ENCODE peak calls at places on chromosomes 3 and 15, in five cellular contexts. One of them, this sample, is unnamed.

GRCh38 chr15:33031324-33031736 is 163.2 kb downstream of the FMN1 start:
- DNase-seq in sigmoid colon: no peak
- DNase-seq in GM23338: no peak
- DNase-seq in choroid plexus epithelial cell: peak
- DNase-seq in Karpas-422: no peak
- DNase-seq in this sample: no peak

GRCh38 chr3:169811606-169812123 is 1.0 kb upstream of the LRRIQ4 start:
- DNase-seq in sigmoid colon: no peak
- DNase-seq in GM23338: no peak
- DNase-seq in choroid plexus epithelial cell: peak
- DNase-seq in Karpas-422: peak
- DNase-seq in this sample: no peak

GRCh38 chr3:15557511-15557946 is 36.0 kb upstream of the COLQ start:
- DNase-seq in sigmoid colon: no peak
- DNase-seq in GM23338: peak
- DNase-seq in choroid plexus epithelial cell: peak
- DNase-seq in Karpas-422: peak
- DNase-seq in this sample: peak

GRCh38 chr3:106018929-106019328 is 150.1 kb upstream of the CBLB start:
- DNase-seq in sigmoid colon: no peak
- DNase-seq in GM23338: no peak
- DNase-seq in choroid plexus epithelial cell: no peak
- DNase-seq in Karpas-422: no peak
- DNase-seq in this sample: no peak

GRCh38 chr3:192570757-192571156 is 156.6 kb downstream of the FGF12 start:
- DNase-seq in sigmoid colon: no peak
- DNase-seq in GM23338: no peak
- DNase-seq in choroid plexus epithelial cell: peak
- DNase-seq in Karpas-422: no peak
- DNase-seq in this sample: no peak

GRCh38 chr3:147423601-147424324 is 14.6 kb downstream of the ZIC1 start:
- DNase-seq in sigmoid colon: no peak
- DNase-seq in GM23338: peak
- DNase-seq in choroid plexus epithelial cell: peak
- DNase-seq in Karpas-422: no peak
- DNase-seq in this sample: no peak

GRCh38 chr3:67109651-67110204 is 111.6 kb downstream of the KBTBD8 start:
- DNase-seq in sigmoid colon: peak
- DNase-seq in GM23338: peak
- DNase-seq in choroid plexus epithelial cell: peak
- DNase-seq in Karpas-422: peak
- DNase-seq in this sample: no peak

GRCh38 chr3:87576752-87577151 is 300.4 kb upstream of the POU1F1 start:
- DNase-seq in sigmoid colon: no peak
- DNase-seq in GM23338: no peak
- DNase-seq in choroid plexus epithelial cell: no peak
- DNase-seq in Karpas-422: no peak
- DNase-seq in this sample: no peak

GRCh38 chr3:12885585-12885934 is 44.2 kb upstream of the RPL32 start:
- DNase-seq in sigmoid colon: no peak
- DNase-seq in GM23338: no peak
- DNase-seq in choroid plexus epithelial cell: peak
- DNase-seq in Karpas-422: no peak
- DNase-seq in this sample: no peak

GRCh38 chr3:138081371-138082084 is 33.9 kb downstream of the DZIP1L start:
- DNase-seq in sigmoid colon: no peak
- DNase-seq in GM23338: no peak
- DNase-seq in choroid plexus epithelial cell: peak
- DNase-seq in Karpas-422: no peak
- DNase-seq in this sample: no peak

GRCh38 chr15:58865420-58865880 is 68.0 kb downstream of the SLTM start:
- DNase-seq in sigmoid colon: no peak
- DNase-seq in GM23338: peak
- DNase-seq in choroid plexus epithelial cell: no peak
- DNase-seq in Karpas-422: no peak
- DNase-seq in this sample: no peak

GRCh38 chr3:73493543-73494314 is 131.0 kb downstream of the PDZRN3 start:
- DNase-seq in sigmoid colon: no peak
- DNase-seq in GM23338: no peak
- DNase-seq in choroid plexus epithelial cell: peak
- DNase-seq in Karpas-422: no peak
- DNase-seq in this sample: no peak

GRCh38 chr15:50012790-50013189 is 106.2 kb downstream of the ATP8B4 start:
- DNase-seq in sigmoid colon: no peak
- DNase-seq in GM23338: no peak
- DNase-seq in choroid plexus epithelial cell: no peak
- DNase-seq in Karpas-422: no peak
- DNase-seq in this sample: no peak

GRCh38 chr15:34039506-34040123 is 611 bp upstream of the AVEN start:
- DNase-seq in sigmoid colon: no peak
- DNase-seq in GM23338: no peak
- DNase-seq in choroid plexus epithelial cell: peak
- DNase-seq in Karpas-422: peak
- DNase-seq in this sample: no peak

GRCh38 chr15:101578443-101578894 is 73.7 kb downstream of the TM2D3 start:
- DNase-seq in sigmoid colon: no peak
- DNase-seq in GM23338: peak
- DNase-seq in choroid plexus epithelial cell: peak
- DNase-seq in Karpas-422: peak
- DNase-seq in this sample: no peak

GRCh38 chr3:133393691-133394474 is 6.0 kb upstream of the BFSP2 start:
- DNase-seq in sigmoid colon: no peak
- DNase-seq in GM23338: no peak
- DNase-seq in choroid plexus epithelial cell: no peak
- DNase-seq in Karpas-422: no peak
- DNase-seq in this sample: no peak

GRCh38 chr3:120153294-120153693 is 59.0 kb upstream of the GSK3B start:
- DNase-seq in sigmoid colon: no peak
- DNase-seq in GM23338: no peak
- DNase-seq in choroid plexus epithelial cell: peak
- DNase-seq in Karpas-422: no peak
- DNase-seq in this sample: no peak

GRCh38 chr15:41546846-41547786 is 3.1 kb upstream of the RPAP1 start:
- DNase-seq in sigmoid colon: no peak
- DNase-seq in GM23338: no peak
- DNase-seq in choroid plexus epithelial cell: peak
- DNase-seq in Karpas-422: no peak
- DNase-seq in this sample: no peak

GRCh38 chr15:62976301-62976842 is 66.2 kb upstream of the TPM1 start:
- DNase-seq in sigmoid colon: no peak
- DNase-seq in GM23338: no peak
- DNase-seq in choroid plexus epithelial cell: peak
- DNase-seq in Karpas-422: no peak
- DNase-seq in this sample: no peak

GRCh38 chr3:128316456-128316855 is 150.2 kb downstream of the DNAJB8 start:
- DNase-seq in sigmoid colon: no peak
- DNase-seq in GM23338: no peak
- DNase-seq in choroid plexus epithelial cell: peak
- DNase-seq in Karpas-422: no peak
- DNase-seq in this sample: no peak

GRCh38 chr3:136960838-136961836 is 3.4 kb downstream of the IL20RB start:
- DNase-seq in sigmoid colon: no peak
- DNase-seq in GM23338: no peak
- DNase-seq in choroid plexus epithelial cell: no peak
- DNase-seq in Karpas-422: no peak
- DNase-seq in this sample: no peak

GRCh38 chr3:41974223-41974622 is 12.3 kb upstream of the ULK4 start:
- DNase-seq in sigmoid colon: no peak
- DNase-seq in GM23338: no peak
- DNase-seq in choroid plexus epithelial cell: peak
- DNase-seq in Karpas-422: no peak
- DNase-seq in this sample: no peak
- H3K4me3 ChIP-seq in sigmoid colon: no peak
- H3K4me3 ChIP-seq in GM23338: no peak
- H3K4me3 ChIP-seq in choroid plexus epithelial cell: no peak
- H3K4me3 ChIP-seq in Karpas-422: no peak
- H3K4me3 ChIP-seq in this sample: no peak

GRCh38 chr15:66253296-66253642 is 281 bp downstream of the MEGF11 start:
- DNase-seq in sigmoid colon: no peak
- DNase-seq in GM23338: no peak
- DNase-seq in choroid plexus epithelial cell: no peak
- DNase-seq in Karpas-422: no peak
- DNase-seq in this sample: no peak

GRCh38 chr15:66251065-66251789 is 2.3 kb downstream of the MEGF11 start:
- DNase-seq in sigmoid colon: no peak
- DNase-seq in GM23338: peak
- DNase-seq in choroid plexus epithelial cell: no peak
- DNase-seq in Karpas-422: no peak
- DNase-seq in this sample: no peak

GRCh38 chr15:66252411-66253295 is 897 bp downstream of the MEGF11 start:
- DNase-seq in sigmoid colon: peak
- DNase-seq in GM23338: peak
- DNase-seq in choroid plexus epithelial cell: peak
- DNase-seq in Karpas-422: no peak
- DNase-seq in this sample: no peak

GRCh38 chr15:66253643-66254363 is at the start of gene MEGF11:
- DNase-seq in sigmoid colon: no peak
- DNase-seq in GM23338: peak
- DNase-seq in choroid plexus epithelial cell: peak
- DNase-seq in Karpas-422: no peak
- DNase-seq in this sample: no peak

DNA sequence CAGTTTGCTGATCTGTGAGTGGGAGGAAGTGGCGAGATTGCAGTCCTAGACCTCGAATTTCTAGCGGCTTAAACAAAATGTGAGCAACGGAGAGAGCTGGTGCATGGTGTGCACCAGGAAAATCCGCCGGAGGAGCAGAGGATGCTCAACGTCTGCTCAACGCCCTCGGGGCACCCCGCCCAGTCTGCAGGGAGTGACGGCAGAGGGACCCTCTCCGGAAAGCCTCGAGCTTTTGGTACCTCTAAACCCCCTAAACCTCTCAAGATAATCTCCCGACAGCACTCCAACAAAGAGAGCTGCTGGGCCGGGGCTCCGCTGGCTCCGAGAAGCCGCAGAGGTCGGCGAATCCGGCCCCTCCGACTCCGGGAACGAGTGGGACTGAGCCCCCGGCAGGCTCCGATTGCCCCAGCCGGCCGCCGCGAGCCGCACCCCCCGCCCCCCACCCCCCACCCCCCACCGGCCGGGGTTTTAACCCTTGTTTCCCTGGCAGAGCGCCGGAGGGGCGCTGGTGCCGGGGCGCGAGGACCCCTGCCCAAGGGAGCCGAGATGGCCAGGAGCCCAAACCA is 1.7 kb downstream of the MEGF11 start:
- DNase-seq in sigmoid colon: no peak
- DNase-seq in GM23338: peak
- DNase-seq in choroid plexus epithelial cell: no peak
- DNase-seq in Karpas-422: no peak
- DNase-seq in this sample: no peak
- H3K4me3 ChIP-seq in sigmoid colon: peak
- H3K4me3 ChIP-seq in GM23338: peak
- H3K4me3 ChIP-seq in choroid plexus epithelial cell: no peak
- H3K4me3 ChIP-seq in Karpas-422: no peak
- H3K4me3 ChIP-seq in this sample: peak

GRCh38 chr3:78871048-78871447 is 896.8 kb downstream of the ROBO1 start:
- DNase-seq in sigmoid colon: no peak
- DNase-seq in GM23338: no peak
- DNase-seq in choroid plexus epithelial cell: peak
- DNase-seq in Karpas-422: no peak
- DNase-seq in this sample: no peak

GRCh38 chr3:78870484-78870883 is 897.3 kb downstream of the ROBO1 start:
- DNase-seq in sigmoid colon: no peak
- DNase-seq in GM23338: no peak
- DNase-seq in choroid plexus epithelial cell: no peak
- DNase-seq in Karpas-422: no peak
- DNase-seq in this sample: no peak

GRCh38 chr3:78863294-78864203 is 904.2 kb downstream of the ROBO1 start:
- DNase-seq in sigmoid colon: no peak
- DNase-seq in GM23338: no peak
- DNase-seq in choroid plexus epithelial cell: no peak
- DNase-seq in Karpas-422: no peak
- DNase-seq in this sample: no peak

GRCh38 chr3:78868570-78868969 is 899.2 kb downstream of the ROBO1 start:
- DNase-seq in sigmoid colon: no peak
- DNase-seq in GM23338: no peak
- DNase-seq in choroid plexus epithelial cell: no peak
- DNase-seq in Karpas-422: no peak
- DNase-seq in this sample: no peak

GRCh38 chr3:78867409-78868372 is 900.1 kb downstream of the ROBO1 start:
- DNase-seq in sigmoid colon: no peak
- DNase-seq in GM23338: no peak
- DNase-seq in choroid plexus epithelial cell: peak
- DNase-seq in Karpas-422: no peak
- DNase-seq in this sample: no peak
- H3K4me3 ChIP-seq in sigmoid colon: no peak
- H3K4me3 ChIP-seq in GM23338: no peak
- H3K4me3 ChIP-seq in choroid plexus epithelial cell: no peak
- H3K4me3 ChIP-seq in Karpas-422: no peak
- H3K4me3 ChIP-seq in this sample: no peak

DNA sequence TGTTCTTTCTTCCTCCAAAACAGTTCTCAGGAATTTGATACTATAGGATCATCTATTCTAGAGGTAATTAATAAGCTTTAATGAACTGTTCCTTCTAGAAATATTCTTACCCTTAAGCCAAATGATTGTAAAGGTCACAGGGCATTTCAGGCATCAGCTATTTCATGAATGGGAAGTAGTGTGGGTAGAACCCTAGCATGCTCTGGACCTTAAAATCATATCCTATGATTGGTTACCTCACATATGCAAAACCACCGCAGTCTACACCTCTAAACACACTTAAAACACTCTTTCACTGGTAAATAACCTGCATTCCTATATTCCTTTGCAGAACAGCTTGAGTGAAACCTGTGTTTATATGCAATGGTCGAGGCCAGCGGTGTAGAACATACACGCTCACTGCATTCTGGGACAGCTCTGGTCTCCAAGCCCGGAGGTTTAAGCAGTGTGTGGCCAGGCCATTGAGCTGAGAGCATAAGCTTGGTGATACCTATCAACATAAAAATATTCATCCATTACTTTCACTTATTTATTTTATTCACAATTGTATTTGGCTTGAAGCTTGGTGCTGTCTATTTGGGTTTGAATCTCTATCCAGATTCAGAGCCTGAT is 87.7 kb upstream of the RASGRP1 start:
- DNase-seq in sigmoid colon: no peak
- DNase-seq in GM23338: no peak
- DNase-seq in choroid plexus epithelial cell: no peak
- DNase-seq in Karpas-422: peak
- DNase-seq in this sample: no peak
- H3K4me3 ChIP-seq in sigmoid colon: no peak
- H3K4me3 ChIP-seq in GM23338: no peak
- H3K4me3 ChIP-seq in choroid plexus epithelial cell: no peak
- H3K4me3 ChIP-seq in Karpas-422: peak
- H3K4me3 ChIP-seq in this sample: no peak

GRCh38 chr3:156297582-156297981 is 177.2 kb downstream of the KCNAB1 start:
- DNase-seq in sigmoid colon: no peak
- DNase-seq in GM23338: no peak
- DNase-seq in choroid plexus epithelial cell: no peak
- DNase-seq in Karpas-422: no peak
- DNase-seq in this sample: no peak
- H3K4me3 ChIP-seq in sigmoid colon: no peak
- H3K4me3 ChIP-seq in GM23338: no peak
- H3K4me3 ChIP-seq in choroid plexus epithelial cell: no peak
- H3K4me3 ChIP-seq in Karpas-422: no peak
- H3K4me3 ChIP-seq in this sample: no peak

This sample was measured in esophagus squamous epithelium.